ENCODE peak calls at places on chromosomes 7 and 10, in five cellular contexts. One of them, this sample, is unnamed.

GRCh38 chr10:38054361-38054797 is 39.8 kb upstream of the ZNF37A start:
- DNase-seq in pancreas: no peak
- DNase-seq in psoas muscle: no peak
- DNase-seq in CD4-positive, CD25-positive, alpha-beta regulatory T cell: no peak
- DNase-seq in right cardiac atrium: no peak
- DNase-seq in this sample: no peak

GRCh38 chr10:28569506-28570159 is 36.7 kb downstream of the WAC start:
- DNase-seq in pancreas: no peak
- DNase-seq in psoas muscle: no peak
- DNase-seq in CD4-positive, CD25-positive, alpha-beta regulatory T cell: no peak
- DNase-seq in right cardiac atrium: no peak
- DNase-seq in this sample: no peak

GRCh38 chr7:613442-614140 is 93.9 kb upstream of the PDGFA start:
- DNase-seq in pancreas: no peak
- DNase-seq in psoas muscle: peak; percentile 28
- DNase-seq in CD4-positive, CD25-positive, alpha-beta regulatory T cell: no peak
- DNase-seq in right cardiac atrium: no peak
- DNase-seq in this sample: no peak

GRCh38 chr7:41156268-41156667 is 546.6 kb downstream of the INHBA start:
- DNase-seq in pancreas: no peak
- DNase-seq in psoas muscle: no peak
- DNase-seq in CD4-positive, CD25-positive, alpha-beta regulatory T cell: no peak
- DNase-seq in right cardiac atrium: no peak
- DNase-seq in this sample: no peak

GRCh38 chr7:44761207-44762161 is 12.8 kb downstream of the ZMIZ2 start:
- DNase-seq in pancreas: no peak
- DNase-seq in psoas muscle: peak; percentile 81
- DNase-seq in CD4-positive, CD25-positive, alpha-beta regulatory T cell: no peak
- DNase-seq in right cardiac atrium: peak; percentile 72
- DNase-seq in this sample: no peak

GRCh38 chr10:74194545-74194944 is 43.5 kb downstream of the ADK start:
- DNase-seq in pancreas: no peak
- DNase-seq in psoas muscle: no peak
- DNase-seq in CD4-positive, CD25-positive, alpha-beta regulatory T cell: peak; percentile 57
- DNase-seq in right cardiac atrium: no peak
- DNase-seq in this sample: no peak

GRCh38 chr7:77473240-77474005 is 57.3 kb upstream of the GSAP start:
- DNase-seq in pancreas: no peak
- DNase-seq in psoas muscle: no peak
- DNase-seq in CD4-positive, CD25-positive, alpha-beta regulatory T cell: no peak
- DNase-seq in right cardiac atrium: no peak
- DNase-seq in this sample: no peak

GRCh38 chr7:35906191-35906908 is 105.5 kb downstream of the SEPTIN7 start:
- DNase-seq in pancreas: peak; percentile 24
- DNase-seq in psoas muscle: no peak
- DNase-seq in CD4-positive, CD25-positive, alpha-beta regulatory T cell: peak; percentile 78
- DNase-seq in right cardiac atrium: peak; percentile 26
- DNase-seq in this sample: peak; percentile 51

GRCh38 chr10:110827410-110827809 is 44.3 kb upstream of the PDCD4 start:
- DNase-seq in pancreas: no peak
- DNase-seq in psoas muscle: no peak
- DNase-seq in CD4-positive, CD25-positive, alpha-beta regulatory T cell: no peak
- DNase-seq in right cardiac atrium: no peak
- DNase-seq in this sample: no peak

GRCh38 chr10:3926675-3927525 is 141.9 kb upstream of the KLF6 start:
- DNase-seq in pancreas: no peak
- DNase-seq in psoas muscle: no peak
- DNase-seq in CD4-positive, CD25-positive, alpha-beta regulatory T cell: no peak
- DNase-seq in right cardiac atrium: no peak
- DNase-seq in this sample: no peak

DNA sequence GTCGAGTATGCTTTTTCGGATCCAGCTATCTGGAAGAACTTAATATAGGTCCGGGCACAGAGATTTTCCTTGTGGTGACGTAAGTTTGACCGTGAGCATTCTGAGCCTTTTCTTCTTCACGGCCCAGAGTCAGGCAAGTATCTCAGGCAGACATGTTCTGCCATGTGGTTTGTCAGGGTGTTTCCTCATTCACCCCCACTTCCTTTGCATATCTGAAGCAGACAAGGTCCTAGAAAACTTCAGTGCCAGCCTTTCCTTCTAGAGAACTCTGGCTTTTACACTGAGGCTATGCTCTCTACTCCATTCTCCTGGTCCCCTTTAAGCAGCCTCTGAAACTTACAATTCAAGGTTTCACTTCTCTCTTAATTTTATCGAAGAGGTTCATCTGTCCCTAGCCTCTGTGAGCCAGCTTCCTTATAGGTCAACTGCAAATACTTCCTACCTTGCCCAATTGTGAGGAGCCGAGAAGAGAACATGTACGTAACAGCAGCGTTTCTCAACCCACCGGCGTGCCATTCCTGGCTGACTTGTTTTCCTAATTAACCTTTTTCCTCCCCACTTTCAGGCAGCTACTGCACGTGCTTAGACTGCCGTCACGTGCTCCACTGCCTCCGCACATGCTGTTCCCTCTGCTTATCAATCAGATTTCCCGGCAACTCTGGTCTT is 47.3 kb downstream of the CDCA7L start:
- DNase-seq in pancreas: no peak
- DNase-seq in psoas muscle: no peak
- DNase-seq in CD4-positive, CD25-positive, alpha-beta regulatory T cell: peak; percentile 34
- DNase-seq in right cardiac atrium: no peak
- DNase-seq in this sample: no peak
- H3K27ac ChIP-seq in pancreas: no peak overlapping the region
- H3K27ac ChIP-seq in psoas muscle: no peak overlapping the region
- H3K27ac ChIP-seq in CD4-positive, CD25-positive, alpha-beta regulatory T cell: peak overlapping the region; percentile 70
- H3K27ac ChIP-seq in right cardiac atrium: no peak overlapping the region
- H3K27ac ChIP-seq in this sample: no peak overlapping the region

GRCh38 chr7:138656952-138657351 is 44.2 kb downstream of the SVOPL start:
- DNase-seq in pancreas: no peak
- DNase-seq in psoas muscle: no peak
- DNase-seq in CD4-positive, CD25-positive, alpha-beta regulatory T cell: no peak
- DNase-seq in right cardiac atrium: no peak
- DNase-seq in this sample: no peak

GRCh38 chr7:138657854-138658386 is 43.2 kb downstream of the SVOPL start:
- DNase-seq in pancreas: no peak
- DNase-seq in psoas muscle: no peak
- DNase-seq in CD4-positive, CD25-positive, alpha-beta regulatory T cell: no peak
- DNase-seq in right cardiac atrium: no peak
- DNase-seq in this sample: no peak

GRCh38 chr7:138658889-138659288 is 42.3 kb downstream of the SVOPL start:
- DNase-seq in pancreas: no peak
- DNase-seq in psoas muscle: no peak
- DNase-seq in CD4-positive, CD25-positive, alpha-beta regulatory T cell: no peak
- DNase-seq in right cardiac atrium: no peak
- DNase-seq in this sample: no peak

GRCh38 chr7:138649506-138649905 is 51.7 kb downstream of the SVOPL start:
- DNase-seq in pancreas: no peak
- DNase-seq in psoas muscle: no peak
- DNase-seq in CD4-positive, CD25-positive, alpha-beta regulatory T cell: no peak
- DNase-seq in right cardiac atrium: no peak
- DNase-seq in this sample: no peak

GRCh38 chr7:138654616-138655015 is 46.5 kb downstream of the SVOPL start:
- DNase-seq in pancreas: no peak
- DNase-seq in psoas muscle: no peak
- DNase-seq in CD4-positive, CD25-positive, alpha-beta regulatory T cell: no peak
- DNase-seq in right cardiac atrium: no peak
- DNase-seq in this sample: no peak
- H3K27ac ChIP-seq in pancreas: no peak overlapping the region
- H3K27ac ChIP-seq in psoas muscle: no peak overlapping the region
- H3K27ac ChIP-seq in CD4-positive, CD25-positive, alpha-beta regulatory T cell: no peak overlapping the region
- H3K27ac ChIP-seq in right cardiac atrium: no peak overlapping the region
- H3K27ac ChIP-seq in this sample: no peak overlapping the region

DNA sequence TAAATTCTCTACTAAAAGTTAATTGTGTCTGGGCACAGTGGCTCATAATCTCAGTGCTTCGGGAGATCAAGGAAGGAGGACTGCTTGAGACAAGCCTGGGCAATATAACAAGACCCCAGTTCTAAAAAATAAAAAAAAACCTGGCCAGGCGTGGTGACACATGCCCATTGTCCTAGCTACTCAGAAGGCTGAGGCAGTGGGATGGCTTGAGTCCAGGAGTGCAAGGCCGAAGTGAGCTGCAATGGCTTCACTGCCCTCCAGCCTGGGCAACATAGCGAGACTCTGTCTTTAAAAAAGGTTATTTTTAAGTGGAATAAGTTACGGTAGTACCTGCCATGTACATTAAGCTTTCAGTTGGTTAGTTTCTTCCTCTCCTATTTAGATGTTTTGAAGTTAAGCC is 28.9 kb downstream of the CDK14 start:
- DNase-seq in pancreas: no peak
- DNase-seq in psoas muscle: no peak
- DNase-seq in CD4-positive, CD25-positive, alpha-beta regulatory T cell: no peak
- DNase-seq in right cardiac atrium: no peak
- DNase-seq in this sample: no peak
- H3K27ac ChIP-seq in pancreas: no peak overlapping the region
- H3K27ac ChIP-seq in psoas muscle: no peak overlapping the region
- H3K27ac ChIP-seq in CD4-positive, CD25-positive, alpha-beta regulatory T cell: no peak overlapping the region
- H3K27ac ChIP-seq in right cardiac atrium: peak overlapping the region; percentile 62
- H3K27ac ChIP-seq in this sample: no peak overlapping the region

GRCh38 chr10:80519936-80520650 is 17.6 kb upstream of the SH2D4B start:
- DNase-seq in pancreas: no peak
- DNase-seq in psoas muscle: peak; percentile 27
- DNase-seq in CD4-positive, CD25-positive, alpha-beta regulatory T cell: no peak
- DNase-seq in right cardiac atrium: no peak
- DNase-seq in this sample: no peak
- H3K27ac ChIP-seq in pancreas: no peak overlapping the region
- H3K27ac ChIP-seq in psoas muscle: no peak overlapping the region
- H3K27ac ChIP-seq in CD4-positive, CD25-positive, alpha-beta regulatory T cell: no peak overlapping the region
- H3K27ac ChIP-seq in right cardiac atrium: no peak overlapping the region
- H3K27ac ChIP-seq in this sample: no peak overlapping the region

GRCh38 chr10:77984986-77985385 is 44.3 kb downstream of the POLR3A start:
- DNase-seq in pancreas: no peak
- DNase-seq in psoas muscle: no peak
- DNase-seq in CD4-positive, CD25-positive, alpha-beta regulatory T cell: no peak
- DNase-seq in right cardiac atrium: no peak
- DNase-seq in this sample: no peak

GRCh38 chr10:77987671-77988070 is 41.6 kb downstream of the POLR3A start:
- DNase-seq in pancreas: no peak
- DNase-seq in psoas muscle: peak; percentile 74
- DNase-seq in CD4-positive, CD25-positive, alpha-beta regulatory T cell: no peak
- DNase-seq in right cardiac atrium: no peak
- DNase-seq in this sample: no peak

GRCh38 chr10:77979221-77979620 is 50.1 kb downstream of the POLR3A start:
- DNase-seq in pancreas: no peak
- DNase-seq in psoas muscle: no peak
- DNase-seq in CD4-positive, CD25-positive, alpha-beta regulatory T cell: no peak
- DNase-seq in right cardiac atrium: no peak
- DNase-seq in this sample: no peak

GRCh38 chr10:77981281-77981680 is 48.0 kb downstream of the POLR3A start:
- DNase-seq in pancreas: no peak
- DNase-seq in psoas muscle: no peak
- DNase-seq in CD4-positive, CD25-positive, alpha-beta regulatory T cell: no peak
- DNase-seq in right cardiac atrium: no peak
- DNase-seq in this sample: no peak

GRCh38 chr10:77983384-77984341 is 45.7 kb downstream of the POLR3A start:
- DNase-seq in pancreas: no peak
- DNase-seq in psoas muscle: no peak
- DNase-seq in CD4-positive, CD25-positive, alpha-beta regulatory T cell: no peak
- DNase-seq in right cardiac atrium: no peak
- DNase-seq in this sample: no peak
- H3K27ac ChIP-seq in pancreas: no peak overlapping the region
- H3K27ac ChIP-seq in psoas muscle: peak overlapping the region; percentile 92
- H3K27ac ChIP-seq in CD4-positive, CD25-positive, alpha-beta regulatory T cell: no peak overlapping the region
- H3K27ac ChIP-seq in right cardiac atrium: no peak overlapping the region
- H3K27ac ChIP-seq in this sample: no peak overlapping the region